ENCODE peak calls at places on chromosome 6, in four cellular contexts. J is activated B cell treated with CpG ODN at 0.5 μM for 24 hours, W is BE2C, R is RWPE1. Q is an unnamed sample.

GRCh38 chr6:43677759-43678158 is 9.8 kb downstream of the MRPS18A start:
- DNase-seq in J (no peak), W (no peak), R (no peak), Q (no peak)

GRCh38 chr6:63368347-63368746 is 48.6 kb upstream of the LGSN start:
- DNase-seq in J (no peak), W (no peak), R (no peak), Q (no peak)

GRCh38 chr6:117600008-117600743 is 2.1 kb downstream of the GOPC start:
- DNase-seq in J (no peak), W (no peak), R (no peak), Q (no peak)

GRCh38 chr6:524803-525202 is 132.1 kb downstream of the HUS1B start:
- DNase-seq in J (no peak), W (no peak), R (no peak), Q (no peak)

GRCh38 chr6:155143610-155144106 is 120.2 kb upstream of the CLDN20 start:
- DNase-seq in J (no peak), W (no peak), R (no peak), Q (no peak)

GRCh38 chr6:125584468-125584939 is 164.9 kb upstream of the HEY2 start:
- DNase-seq in J (no peak), W (no peak), R (no peak), Q (no peak)

GRCh38 chr6:13412211-13412610 is 75.2 kb downstream of the GFOD1 start:
- DNase-seq in J (no peak), W (no peak), R (no peak), Q (no peak)

GRCh38 chr6:12232339-12232738 is 57.8 kb upstream of the EDN1 start:
- DNase-seq in J (no peak), W (no peak), R (no peak), Q (no peak)

GRCh38 chr6:19691465-19692167 is 145.6 kb upstream of the ID4 start:
- DNase-seq in J (no peak), W (no peak), R (no peak), Q (no peak)

GRCh38 chr6:53615633-53616449 is 49.7 kb downstream of the KLHL31 start:
- DNase-seq in J (no peak), W (no peak), R (peak; percentile 88), Q (no peak)

GRCh38 chr6:51565472-51565871 is 521.9 kb downstream of the PKHD1 start:
- DNase-seq in J (no peak), W (no peak), R (no peak), Q (no peak)

GRCh38 chr6:166097914-166098522 is 69.6 kb downstream of the TBXT start:
- DNase-seq in J (peak; percentile 30), W (peak; percentile 81), R (peak; percentile 38), Q (peak; percentile 44)

GRCh38 chr6:18293192-18293904 is 29.0 kb upstream of the DEK start:
- DNase-seq in J (no peak), W (no peak), R (no peak), Q (no peak)

GRCh38 chr6:39084506-39084905 is 30.5 kb downstream of the SAYSD1 start:
- DNase-seq in J (no peak), W (no peak), R (no peak), Q (peak; percentile 4)

GRCh38 chr6:39080246-39080875 is 31.8 kb downstream of the GLP1R start:
- DNase-seq in J (no peak), W (no peak), R (no peak), Q (peak; percentile 1)

GRCh38 chr6:39082310-39082709 is 32.7 kb downstream of the SAYSD1 start:
- DNase-seq in J (no peak), W (no peak), R (no peak), Q (peak; percentile 3)

GRCh38 chr6:39085129-39085528 is 29.9 kb downstream of the SAYSD1 start:
- DNase-seq in J (no peak), W (no peak), R (no peak), Q (peak; percentile 10)

GRCh38 chr6:39083111-39083702 is 31.8 kb downstream of the SAYSD1 start:
- DNase-seq in J (no peak), W (no peak), R (no peak), Q (peak; percentile 13)
- TF ChIP-seq CTCF in J (no peak), W (no peak), R (no peak), Q (no peak)

DNA sequence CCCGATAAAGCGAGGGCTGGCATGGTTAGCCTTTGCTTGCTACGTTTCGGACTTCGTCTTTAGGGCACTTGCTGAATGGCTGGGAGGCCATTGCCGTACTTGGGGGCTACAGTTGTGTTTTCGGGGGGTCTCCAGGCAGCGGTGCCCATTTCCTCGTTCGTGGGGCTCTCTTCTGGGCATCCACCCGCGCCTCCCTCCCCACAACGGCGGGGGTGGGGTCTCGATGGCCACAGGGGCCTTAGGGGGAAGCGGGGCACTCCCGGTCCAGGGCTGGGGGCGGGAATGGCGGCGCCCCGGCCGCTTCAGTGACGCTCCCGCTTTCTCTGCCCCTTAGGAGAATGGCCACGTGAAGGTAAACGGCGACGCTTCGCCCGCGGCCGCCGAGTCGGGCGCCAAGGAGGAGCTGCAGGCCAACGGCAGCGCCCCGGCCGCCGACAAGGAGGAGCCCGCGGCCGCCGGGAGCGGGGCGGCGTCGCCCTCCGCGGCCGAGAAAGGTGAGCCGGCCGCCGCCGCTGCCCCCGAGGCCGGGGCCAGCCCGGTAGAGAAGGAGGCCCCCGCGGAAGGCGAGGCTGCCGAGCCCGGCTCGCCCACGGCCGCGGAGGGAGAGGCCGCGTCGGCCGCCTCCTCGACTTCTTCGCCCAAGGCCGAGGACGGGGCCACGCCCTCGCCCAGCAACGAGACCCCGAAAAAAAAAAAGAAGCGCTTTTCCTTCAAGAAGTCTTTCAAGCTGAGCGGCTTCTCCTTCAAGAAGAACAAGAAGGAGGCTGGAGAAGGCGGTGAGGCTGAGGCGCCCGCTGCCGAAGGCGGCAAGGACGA is 2.4 kb downstream of the MARCKS start:
- DNase-seq in J (peak; percentile 45), W (peak; percentile 50), R (peak; percentile 10), Q (no peak)
- TF ChIP-seq CTCF in J (no peak), W (no peak), R (no peak), Q (no peak)

GRCh38 chr6:66496659-66497058 is 789.6 kb upstream of the EYS start:
- DNase-seq in J (no peak), W (peak; percentile 25), R (peak; percentile 13), Q (no peak)
- TF ChIP-seq CTCF in J (no peak), W (peak; percentile 71), R (no peak), Q (no peak)

GRCh38 chr6:102701019-102701418 is 1307.5 kb downstream of the GRIK2 start:
- DNase-seq in J (no peak), W (no peak), R (no peak), Q (no peak)
- TF ChIP-seq CTCF in J (no peak), W (peak; percentile 3), R (no peak), Q (no peak)